ENCODE peak calls at places on chromosomes 16 and 17, in ten cellular contexts. One of them, this sample, is unnamed.

GRCh38 chr16:55641430-55642056 is 14.2 kb upstream of the SLC6A2 start:
- DNase-seq in activated CD4-positive, alpha-beta T cell treated with anti-CD3 and anti-CD28 coated beads, Interleukin-2, amount 50 U/mL, for 24 hours: no peak
- DNase-seq in activated CD8-positive, alpha-beta memory T cell treated with anti-CD3 and anti-CD28 coated beads for 4 hours: no peak
- DNase-seq in AG09319: no peak
- DNase-seq in NCI-H1694 treated with DMSO at 0.1 percent for 48 hours: no peak
- DNase-seq in EL: no peak
- DNase-seq in glutamatergic neuron: no peak
- DNase-seq in cardiac muscle cell: no peak
- DNase-seq in ureter: no peak
- DNase-seq in OCI-M1: no peak
- DNase-seq in this sample: no peak

GRCh38 chr17:4673169-4673568 is 30.8 kb downstream of the PELP1 start:
- DNase-seq in activated CD4-positive, alpha-beta T cell treated with anti-CD3 and anti-CD28 coated beads, Interleukin-2, amount 50 U/mL, for 24 hours: no peak
- DNase-seq in activated CD8-positive, alpha-beta memory T cell treated with anti-CD3 and anti-CD28 coated beads for 4 hours: no peak
- DNase-seq in AG09319: no peak
- DNase-seq in NCI-H1694 treated with DMSO at 0.1 percent for 48 hours: no peak
- DNase-seq in EL: no peak
- DNase-seq in glutamatergic neuron: no peak
- DNase-seq in cardiac muscle cell: no peak
- DNase-seq in ureter: no peak
- DNase-seq in OCI-M1: no peak
- DNase-seq in this sample: no peak

GRCh38 chr16:4064950-4065352 is 51.3 kb downstream of the ADCY9 start:
- DNase-seq in activated CD4-positive, alpha-beta T cell treated with anti-CD3 and anti-CD28 coated beads, Interleukin-2, amount 50 U/mL, for 24 hours: no peak
- DNase-seq in activated CD8-positive, alpha-beta memory T cell treated with anti-CD3 and anti-CD28 coated beads for 4 hours: peak
- DNase-seq in AG09319: no peak
- DNase-seq in NCI-H1694 treated with DMSO at 0.1 percent for 48 hours: no peak
- DNase-seq in EL: no peak
- DNase-seq in glutamatergic neuron: no peak
- DNase-seq in cardiac muscle cell: no peak
- DNase-seq in ureter: no peak
- DNase-seq in OCI-M1: peak
- DNase-seq in this sample: no peak

GRCh38 chr17:77502626-77503292 is 362.0 kb downstream of the SEC14L1 start:
- DNase-seq in activated CD4-positive, alpha-beta T cell treated with anti-CD3 and anti-CD28 coated beads, Interleukin-2, amount 50 U/mL, for 24 hours: no peak
- DNase-seq in activated CD8-positive, alpha-beta memory T cell treated with anti-CD3 and anti-CD28 coated beads for 4 hours: no peak
- DNase-seq in AG09319: no peak
- DNase-seq in NCI-H1694 treated with DMSO at 0.1 percent for 48 hours: no peak
- DNase-seq in EL: no peak
- DNase-seq in glutamatergic neuron: peak
- DNase-seq in cardiac muscle cell: no peak
- DNase-seq in ureter: no peak
- DNase-seq in OCI-M1: no peak
- DNase-seq in this sample: no peak

GRCh38 chr17:71505200-71505599 is 615.6 kb upstream of the SOX9 start:
- DNase-seq in activated CD4-positive, alpha-beta T cell treated with anti-CD3 and anti-CD28 coated beads, Interleukin-2, amount 50 U/mL, for 24 hours: no peak
- DNase-seq in activated CD8-positive, alpha-beta memory T cell treated with anti-CD3 and anti-CD28 coated beads for 4 hours: no peak
- DNase-seq in AG09319: no peak
- DNase-seq in NCI-H1694 treated with DMSO at 0.1 percent for 48 hours: no peak
- DNase-seq in EL: peak
- DNase-seq in glutamatergic neuron: no peak
- DNase-seq in cardiac muscle cell: no peak
- DNase-seq in ureter: no peak
- DNase-seq in OCI-M1: no peak
- DNase-seq in this sample: no peak

GRCh38 chr17:77453613-77454559 is 313.1 kb downstream of the SEC14L1 start:
- DNase-seq in activated CD4-positive, alpha-beta T cell treated with anti-CD3 and anti-CD28 coated beads, Interleukin-2, amount 50 U/mL, for 24 hours: no peak
- DNase-seq in activated CD8-positive, alpha-beta memory T cell treated with anti-CD3 and anti-CD28 coated beads for 4 hours: no peak
- DNase-seq in AG09319: no peak
- DNase-seq in NCI-H1694 treated with DMSO at 0.1 percent for 48 hours: peak
- DNase-seq in EL: no peak
- DNase-seq in glutamatergic neuron: no peak
- DNase-seq in cardiac muscle cell: peak
- DNase-seq in ureter: no peak
- DNase-seq in OCI-M1: peak
- DNase-seq in this sample: no peak

GRCh38 chr17:3558603-3559269 is 1.1 kb upstream of the TRPV3 start:
- DNase-seq in activated CD4-positive, alpha-beta T cell treated with anti-CD3 and anti-CD28 coated beads, Interleukin-2, amount 50 U/mL, for 24 hours: no peak
- DNase-seq in activated CD8-positive, alpha-beta memory T cell treated with anti-CD3 and anti-CD28 coated beads for 4 hours: peak
- DNase-seq in AG09319: no peak
- DNase-seq in NCI-H1694 treated with DMSO at 0.1 percent for 48 hours: no peak
- DNase-seq in EL: peak
- DNase-seq in glutamatergic neuron: peak
- DNase-seq in cardiac muscle cell: peak
- DNase-seq in ureter: peak
- DNase-seq in OCI-M1: no peak
- DNase-seq in this sample: no peak

GRCh38 chr16:28985611-28986041 is 774 bp downstream of the LAT start:
- DNase-seq in activated CD4-positive, alpha-beta T cell treated with anti-CD3 and anti-CD28 coated beads, Interleukin-2, amount 50 U/mL, for 24 hours: no peak
- DNase-seq in activated CD8-positive, alpha-beta memory T cell treated with anti-CD3 and anti-CD28 coated beads for 4 hours: no peak
- DNase-seq in AG09319: no peak
- DNase-seq in NCI-H1694 treated with DMSO at 0.1 percent for 48 hours: no peak
- DNase-seq in EL: no peak
- DNase-seq in glutamatergic neuron: no peak
- DNase-seq in cardiac muscle cell: no peak
- DNase-seq in ureter: no peak
- DNase-seq in OCI-M1: no peak
- DNase-seq in this sample: no peak

GRCh38 chr17:65472602-65473001 is 88.8 kb downstream of the AXIN2 start:
- DNase-seq in activated CD4-positive, alpha-beta T cell treated with anti-CD3 and anti-CD28 coated beads, Interleukin-2, amount 50 U/mL, for 24 hours: no peak
- DNase-seq in activated CD8-positive, alpha-beta memory T cell treated with anti-CD3 and anti-CD28 coated beads for 4 hours: no peak
- DNase-seq in AG09319: peak
- DNase-seq in NCI-H1694 treated with DMSO at 0.1 percent for 48 hours: no peak
- DNase-seq in EL: no peak
- DNase-seq in glutamatergic neuron: no peak
- DNase-seq in cardiac muscle cell: peak
- DNase-seq in ureter: no peak
- DNase-seq in OCI-M1: no peak
- DNase-seq in this sample: no peak

This sample was measured in smooth muscle cell of the brain vasculature.